ENCODE peak calls at places on chromosomes 4 and X, in five cellular contexts. K is H9, L is neuronal stem cell, G is mesenchymal stem cell, J is IMR-90. C is an unnamed sample.

GRCh38 chrX:7272301-7272700 is 124.3 kb upstream of the PUDP start:
- DNase-seq in J (no peak), K (no peak), L (no peak), G (peak), C (peak)

GRCh38 chrX:118325453-118325852 is 20.5 kb upstream of the WDR44 start:
- DNase-seq in L (no peak), G (no peak), K (no peak), J (no peak), C (no peak)

GRCh38 chrX:40831750-40832149 is 96.4 kb upstream of the MED14 start:
- DNase-seq in J (no peak), L (no peak), G (no peak), K (no peak), C (no peak)

GRCh38 chrX:122512561-122513072 is 671.5 kb upstream of the GRIA3 start:
- DNase-seq in G (no peak), L (no peak), K (no peak), J (no peak), C (no peak)

GRCh38 chr4:52588097-52588496 is 71.0 kb downstream of the USP46 start:
- DNase-seq in K (peak), G (peak), L (no peak), J (peak), C (peak)

GRCh38 chrX:109696146-109696740 is 36.8 kb downstream of the ACSL4 start:
- DNase-seq in J (no peak), G (no peak), L (no peak), K (no peak), C (no peak)

GRCh38 chr4:3508542-3508941 is 23.7 kb downstream of the LRPAP1 start:
- DNase-seq in L (no peak), G (no peak), J (no peak), K (no peak), C (no peak)

GRCh38 chrX:137926090-137926489 is 360.2 kb downstream of the ZIC3 start:
- DNase-seq in L (peak), K (no peak), G (no peak), J (no peak), C (peak)

GRCh38 chr4:119490335-119490734 is 138.3 kb downstream of the PDE5A start:
- DNase-seq in L (no peak), G (peak), K (peak), J (peak), C (peak)

GRCh38 chr4:78136109-78137081 is 79.3 kb downstream of the FRAS1 start:
- DNase-seq in J (no peak), G (no peak), L (no peak), K (no peak), C (no peak)

GRCh38 chrX:20320461-20321159 is 53.9 kb upstream of the RPS6KA3 start:
- DNase-seq in K (no peak), J (no peak), L (no peak), G (no peak), C (no peak)

GRCh38 chrX:30888526-30889146 is 418 bp downstream of the TAB3 start:
- DNase-seq in G (peak), L (no peak), K (no peak), J (no peak), C (no peak)

GRCh38 chr4:67809502-67809901 is 55.3 kb upstream of the GNRHR start:
- DNase-seq in G (no peak), K (peak), J (no peak), L (no peak), C (peak)

GRCh38 chr4:65538571-65538970 is 131.7 kb downstream of the EPHA5 start:
- DNase-seq in L (no peak), K (no peak), G (peak), J (peak), C (no peak)

GRCh38 chr4:93867416-93868001 is 39.0 kb downstream of the ATOH1 start:
- DNase-seq in G (no peak), L (no peak), J (no peak), K (no peak), C (no peak)

GRCh38 chr4:10734697-10735096 is 50.1 kb upstream of the CLNK start:
- DNase-seq in G (no peak), L (no peak), K (no peak), J (no peak), C (no peak)

GRCh38 chr4:41200486-41201017 is 13.8 kb downstream of the APBB2 start:
- DNase-seq in G (no peak), L (no peak), K (no peak), J (no peak), C (no peak)

GRCh38 chr4:171186700-171187099 is 626.5 kb upstream of the GALNTL6 start:
- DNase-seq in G (no peak), J (no peak), K (no peak), L (no peak), C (peak)

GRCh38 chr4:139913995-139914394 is 240.0 kb downstream of the MAML3 start:
- DNase-seq in J (peak), L (no peak), K (no peak), G (no peak), C (no peak)

GRCh38 chrX:51336584-51336983 is 4.0 kb downstream of the NUDT10 start:
- DNase-seq in J (peak), L (no peak), G (peak), K (peak), C (peak)

GRCh38 chrX:8988456-8988855 is 45.5 kb downstream of the FAM9B start:
- DNase-seq in K (no peak), L (no peak), G (peak), J (peak), C (no peak)

GRCh38 chr4:174284181-174284886 is 623 bp downstream of the CEP44 start:
- DNase-seq in J (peak), L (no peak), K (no peak), G (peak), C (peak)

GRCh38 chr4:150164055-150164454 is 85.8 kb downstream of the DCLK2 start:
- DNase-seq in J (no peak), G (no peak), L (no peak), K (no peak), C (no peak)

GRCh38 chrX:23578079-23578478 is 89.2 kb upstream of the PRDX4 start:
- DNase-seq in L (no peak), K (no peak), G (no peak), J (no peak), C (no peak)

GRCh38 chr4:125101706-125102105 is 213.0 kb upstream of the FAT4 start:
- DNase-seq in G (no peak), J (no peak), K (no peak), L (no peak), C (no peak)

GRCh38 chr4:118033148-118034060 is 882 bp upstream of the NDST3 start:
- DNase-seq in K (peak), J (peak), L (peak), G (peak), C (peak)

GRCh38 chr4:89023140-89023539 is 33.8 kb downstream of the FAM13A start:
- DNase-seq in L (no peak), K (no peak), G (no peak), J (no peak), C (no peak)

GRCh38 chr4:183602444-183603102 is 56.4 kb downstream of the RWDD4 start:
- DNase-seq in K (no peak), L (no peak), G (peak), J (peak), C (peak)

GRCh38 chr4:3786196-3786869 is 20.1 kb downstream of the ADRA2C start:
- DNase-seq in J (no peak), G (no peak), L (no peak), K (no peak), C (no peak)

GRCh38 chr4:110527156-110527555 is 51.2 kb downstream of the ENPEP start:
- DNase-seq in G (no peak), J (no peak), L (no peak), K (no peak), C (no peak)

GRCh38 chr4:87060957-87061356 is 126.1 kb downstream of the AFF1 start:
- DNase-seq in L (no peak), G (peak), K (no peak), J (peak), C (no peak)

DNA sequence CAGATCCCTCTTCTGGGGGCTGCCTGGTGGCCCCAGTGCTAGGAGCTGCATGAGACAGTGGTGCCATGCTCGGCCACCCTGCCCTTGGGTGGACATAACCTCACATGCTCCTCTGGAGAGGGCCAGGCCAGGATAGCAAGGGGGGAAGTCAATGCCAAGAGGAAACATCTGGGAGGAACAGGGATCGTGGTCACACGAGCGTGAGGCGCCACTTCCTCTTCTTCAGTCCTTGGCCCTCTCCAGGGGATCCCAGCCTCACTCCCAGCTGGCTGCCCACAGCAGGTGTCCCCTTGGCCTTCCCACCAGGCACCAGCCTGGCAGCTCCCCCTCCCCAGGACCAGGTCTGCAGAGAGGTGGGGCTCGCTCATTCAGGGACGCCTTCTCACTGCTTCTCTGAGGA is 28.6 kb downstream of the TBC1D14 start:
- DNase-seq in G (no peak), L (no peak), J (no peak), K (no peak), C (no peak)
- H2BK5ac ChIP-seq in G (no peak), L (peak), J (no peak), K (no peak), C (no peak)

DNA sequence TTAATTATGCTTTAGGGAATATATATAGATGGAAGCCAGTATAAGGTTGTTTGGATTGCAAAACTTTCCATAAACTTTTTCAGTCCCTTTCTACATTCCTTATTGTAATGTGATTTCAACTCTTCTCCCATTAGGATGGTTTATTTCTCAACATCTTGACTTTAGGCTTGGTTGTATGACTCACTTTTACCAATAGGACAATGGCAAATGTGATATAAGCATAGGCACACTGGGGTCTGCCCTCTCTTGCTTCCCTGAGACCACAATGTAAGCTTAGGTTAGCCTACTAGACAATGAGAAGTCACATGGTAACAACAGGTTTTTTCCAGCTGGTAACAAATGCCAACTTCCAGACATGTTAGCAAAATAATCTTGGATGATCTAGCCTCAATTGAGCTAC is 163.3 kb upstream of the RBPJ start:
- DNase-seq in L (no peak), G (peak), K (no peak), J (peak), C (no peak)
- H3K23ac ChIP-seq in L (no peak), G (no peak), K (no peak), J (no peak), C (no peak)

DNA sequence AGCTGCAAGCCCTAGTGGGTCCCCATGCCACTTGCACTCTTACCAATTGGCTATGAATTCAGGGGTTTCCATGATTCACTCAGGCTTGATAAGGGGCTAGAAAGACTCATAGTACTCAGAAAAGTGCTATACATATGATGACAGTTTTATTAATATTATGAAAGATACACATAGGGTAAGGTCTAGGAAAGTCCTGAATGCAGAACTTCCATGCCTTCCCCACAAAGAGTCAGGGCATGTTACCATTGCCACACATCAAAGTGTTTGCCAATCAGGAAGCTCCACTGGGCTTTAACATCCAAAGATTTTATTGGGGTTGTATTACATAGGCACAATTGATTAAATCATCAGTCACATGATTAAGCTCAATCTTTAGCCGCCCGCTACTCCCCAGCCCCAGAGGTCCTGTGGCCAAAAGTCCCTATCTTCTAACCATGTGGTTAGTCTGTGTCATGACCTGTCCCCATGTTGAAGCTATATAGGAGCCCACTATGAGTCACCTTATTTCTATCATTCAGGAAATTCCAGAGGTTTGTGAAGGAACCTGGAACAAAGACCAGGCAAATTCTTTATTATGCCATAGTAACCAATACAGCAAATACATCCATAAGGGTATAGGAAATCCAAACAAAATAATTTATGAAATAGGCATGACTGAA is 635.6 kb downstream of the STPG2 start:
- DNase-seq in J (no peak), L (no peak), K (no peak), G (no peak), C (peak)
- H2BK5ac ChIP-seq in J (no peak), L (no peak), K (no peak), G (no peak), C (no peak)

DNA sequence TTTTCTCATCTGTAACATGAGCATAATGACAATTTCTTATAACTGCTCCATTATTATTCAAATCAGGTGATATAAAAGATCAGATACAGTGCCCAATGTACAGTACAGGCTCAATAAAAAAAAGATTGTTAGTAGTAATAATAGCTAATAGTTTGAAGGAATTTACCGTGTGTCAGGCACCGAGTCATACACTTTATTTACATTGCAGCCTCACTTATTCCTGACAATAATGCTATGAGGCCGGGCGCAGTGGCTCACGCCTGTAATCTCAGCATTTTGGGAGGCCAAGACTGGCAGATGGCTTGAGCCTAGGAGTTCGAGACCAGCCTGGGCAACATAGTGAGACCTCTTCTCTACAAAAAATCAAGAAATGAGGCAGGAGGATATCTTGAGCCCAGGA is 10.1 kb upstream of the MAP7D3 start:
- DNase-seq in L (no peak), J (peak), G (peak), K (no peak), C (no peak)
- H3K23ac ChIP-seq in L (no peak), J (peak), G (no peak), K (no peak), C (no peak)

GRCh38 chrX:43618376-43619205 is 37.5 kb upstream of the MAOA start:
- DNase-seq in J (no peak), G (no peak), K (peak), L (peak), C (peak)
- H2BK5ac ChIP-seq in J (no peak), G (no peak), K (peak), L (no peak), C (no peak)

DNA sequence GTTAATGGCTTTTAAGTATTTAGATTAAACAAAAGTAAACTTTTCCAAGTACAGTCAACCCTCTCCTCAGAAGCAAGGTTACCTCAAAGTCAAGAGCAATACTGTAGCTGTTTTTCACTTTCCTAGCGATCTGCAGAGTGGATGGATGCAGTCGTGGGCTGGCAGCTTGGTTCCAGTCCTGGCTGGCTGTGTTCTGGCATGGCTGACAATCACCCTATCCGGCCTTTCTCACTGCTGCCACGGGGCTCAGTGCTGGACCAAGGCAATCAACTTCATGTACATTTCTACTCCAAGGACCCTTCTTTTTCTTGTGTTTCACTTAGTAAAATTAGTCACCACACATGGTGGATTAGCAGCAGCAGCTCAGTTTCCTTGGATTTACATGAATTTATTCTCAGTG is 208.3 kb downstream of the GABRB1 start:
- DNase-seq in K (no peak), G (no peak), L (no peak), J (no peak), C (no peak)
- H3K23ac ChIP-seq in K (no peak), G (no peak), L (no peak), J (no peak), C (no peak)

GRCh38 chr4:786074-786741 is 39.7 kb downstream of the CPLX1 start:
- DNase-seq in G (no peak), J (no peak), K (no peak), L (no peak), C (no peak)
- H2BK5ac ChIP-seq in G (no peak), J (no peak), K (no peak), L (no peak), C (no peak)

GRCh38 chr4:152513078-152513477 is 22.8 kb downstream of the FBXW7 start:
- DNase-seq in J (no peak), K (no peak), G (no peak), L (no peak), C (no peak)

GRCh38 chr4:152512483-152512882 is 23.4 kb downstream of the FBXW7 start:
- DNase-seq in J (no peak), L (no peak), K (no peak), G (no peak), C (no peak)

GRCh38 chr4:152515678-152516077 is 20.2 kb downstream of the FBXW7 start:
- DNase-seq in G (peak), K (no peak), J (peak), L (no peak), C (no peak)

GRCh38 chr4:152514356-152514755 is 21.5 kb downstream of the FBXW7 start:
- DNase-seq in K (no peak), L (no peak), J (no peak), G (no peak), C (peak)

DNA sequence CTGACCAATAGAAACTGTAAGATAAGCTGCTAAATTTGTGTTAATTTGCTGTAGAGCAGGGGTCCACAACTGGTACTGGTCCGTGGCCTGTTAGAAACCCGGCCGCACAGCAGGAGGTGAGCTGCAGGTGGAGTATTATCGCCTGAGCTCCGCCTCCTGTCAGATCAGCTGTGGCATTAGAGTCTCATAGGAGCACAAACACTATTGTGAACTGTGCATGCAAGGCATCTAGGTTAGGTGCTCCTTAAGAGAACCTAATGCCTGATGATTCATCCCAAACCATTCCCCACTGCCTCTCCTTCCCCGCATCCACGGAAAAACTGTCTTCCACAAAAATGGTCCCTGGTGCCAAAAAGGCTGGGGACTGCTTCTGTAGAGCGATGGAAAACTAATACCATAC is 19.7 kb downstream of the FBXW7 start:
- DNase-seq in K (no peak), J (no peak), L (no peak), G (no peak), C (peak)
- H3K23ac ChIP-seq in K (no peak), J (no peak), L (no peak), G (no peak), C (no peak)

DNA sequence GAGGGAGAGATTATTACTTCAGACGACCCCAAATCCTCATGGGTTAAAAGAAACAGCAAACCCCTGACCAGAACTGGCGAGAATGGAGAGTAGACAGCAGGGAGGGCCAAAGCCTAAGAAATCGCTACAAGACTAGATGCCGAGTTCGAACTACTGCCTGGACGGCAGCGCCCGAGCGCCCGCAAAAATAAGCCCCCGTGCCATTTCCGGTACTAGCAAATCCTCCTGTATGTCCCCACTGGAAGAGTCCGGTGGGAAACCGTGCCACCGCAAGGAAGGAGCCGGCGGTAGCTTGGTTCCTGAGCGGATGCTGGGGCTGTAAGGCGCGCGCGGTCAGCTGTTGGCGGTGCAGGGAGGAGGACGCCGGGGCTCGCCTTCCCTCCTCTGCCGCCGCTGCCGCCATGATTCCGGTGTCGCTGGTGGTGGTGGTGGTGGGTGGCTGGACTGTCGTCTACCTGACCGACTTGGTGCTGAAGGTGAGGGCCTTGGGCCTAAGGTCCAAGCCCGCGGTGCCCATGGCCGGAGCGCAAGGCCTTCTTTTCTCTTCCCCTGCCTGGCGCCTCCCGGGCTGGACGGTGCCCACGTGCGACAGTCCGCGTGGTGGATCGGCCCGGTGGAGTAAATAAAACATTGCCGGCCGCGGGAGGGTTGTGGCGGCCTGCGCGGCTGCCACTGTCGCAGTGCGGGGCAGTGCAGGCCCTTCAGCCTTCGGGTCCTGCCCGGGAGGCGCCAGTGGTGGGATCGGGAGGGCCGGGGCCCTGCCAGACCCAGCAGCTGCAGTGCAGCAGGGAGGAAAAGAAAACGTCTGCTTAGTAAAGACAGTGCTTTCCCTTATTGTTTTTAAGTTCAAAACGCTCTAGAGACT is at the start of gene MBTPS2:
- DNase-seq in J (peak), L (peak), G (peak), K (peak), C (peak)
- H2BK5ac ChIP-seq in J (peak), L (peak), G (no peak), K (no peak), C (peak)

DNA sequence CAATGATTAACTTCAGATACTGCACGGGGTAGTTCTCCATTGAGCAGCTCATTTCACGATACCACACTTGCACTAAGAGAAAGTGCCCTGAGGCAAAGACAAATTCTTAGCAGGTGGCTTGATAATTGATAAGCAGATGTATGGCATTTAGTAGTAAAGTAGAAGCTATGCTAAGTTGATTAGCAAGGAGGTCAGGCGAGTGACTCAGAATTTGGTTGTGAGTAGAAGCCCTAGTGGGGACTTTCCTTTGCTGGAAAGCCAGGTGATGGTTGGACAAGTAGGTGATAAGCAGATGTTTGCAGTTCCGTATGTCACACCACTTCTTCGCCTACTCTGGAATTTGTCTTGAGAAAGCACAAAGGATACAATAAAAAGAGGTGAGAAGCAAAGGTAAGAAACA is 58.7 kb downstream of the TLL1 start:
- DNase-seq in J (no peak), L (no peak), G (no peak), K (no peak), C (peak)
- H3K23ac ChIP-seq in J (no peak), L (no peak), G (no peak), K (no peak), C (no peak)